ENCODE peak calls at places on chromosomes 1 and 21, in six cellular contexts. One of them, this sample, is unnamed.

GRCh38 chr1:54866801-54867716 is 19.9 kb downstream of the DHCR24 start:
- DNase-seq in progenitor cell of endocrine pancreas: no peak
- DNase-seq in mesothelial cell of epicardium: no peak
- DNase-seq in Calu3: peak
- DNase-seq in B cell: no peak
- DNase-seq in spleen: no peak
- DNase-seq in this sample: no peak

GRCh38 chr1:25804244-25804963 is 4.4 kb downstream of the SELENON start:
- DNase-seq in progenitor cell of endocrine pancreas: no peak
- DNase-seq in mesothelial cell of epicardium: no peak
- DNase-seq in Calu3: no peak
- DNase-seq in B cell: no peak
- DNase-seq in spleen: no peak
- DNase-seq in this sample: no peak

GRCh38 chr21:44405948-44406872 is 49.1 kb upstream of the LRRC3 start:
- DNase-seq in progenitor cell of endocrine pancreas: no peak
- DNase-seq in mesothelial cell of epicardium: no peak
- DNase-seq in Calu3: no peak
- DNase-seq in B cell: no peak
- DNase-seq in spleen: peak
- DNase-seq in this sample: peak

GRCh38 chr1:77834771-77835334 is 53.6 kb upstream of the NEXN start:
- DNase-seq in progenitor cell of endocrine pancreas: no peak
- DNase-seq in mesothelial cell of epicardium: no peak
- DNase-seq in Calu3: no peak
- DNase-seq in B cell: no peak
- DNase-seq in spleen: no peak
- DNase-seq in this sample: no peak

GRCh38 chr1:93143136-93143535 is 37.1 kb downstream of the TMED5 start:
- DNase-seq in progenitor cell of endocrine pancreas: no peak
- DNase-seq in mesothelial cell of epicardium: no peak
- DNase-seq in Calu3: no peak
- DNase-seq in B cell: no peak
- DNase-seq in spleen: no peak
- DNase-seq in this sample: no peak

GRCh38 chr1:33342041-33342723 is 21.3 kb upstream of the A3GALT2 start:
- DNase-seq in progenitor cell of endocrine pancreas: peak
- DNase-seq in mesothelial cell of epicardium: no peak
- DNase-seq in Calu3: peak
- DNase-seq in B cell: no peak
- DNase-seq in spleen: no peak
- DNase-seq in this sample: no peak

GRCh38 chr1:13605159-13605558 is 21.5 kb downstream of the PDPN start:
- DNase-seq in progenitor cell of endocrine pancreas: no peak
- DNase-seq in mesothelial cell of epicardium: no peak
- DNase-seq in Calu3: no peak
- DNase-seq in B cell: no peak
- DNase-seq in spleen: no peak
- DNase-seq in this sample: no peak

GRCh38 chr1:9360371-9361064 is 67.8 kb downstream of the SPSB1 start:
- DNase-seq in progenitor cell of endocrine pancreas: no peak
- DNase-seq in mesothelial cell of epicardium: no peak
- DNase-seq in Calu3: no peak
- DNase-seq in B cell: no peak
- DNase-seq in spleen: no peak
- DNase-seq in this sample: no peak

GRCh38 chr1:55210990-55211389 is 4.2 kb downstream of the USP24 start:
- DNase-seq in progenitor cell of endocrine pancreas: no peak
- DNase-seq in mesothelial cell of epicardium: no peak
- DNase-seq in Calu3: no peak
- DNase-seq in B cell: no peak
- DNase-seq in spleen: no peak
- DNase-seq in this sample: no peak

GRCh38 chr1:70483342-70483741 is 72.3 kb downstream of the CTH start:
- DNase-seq in progenitor cell of endocrine pancreas: no peak
- DNase-seq in mesothelial cell of epicardium: no peak
- DNase-seq in Calu3: no peak
- DNase-seq in B cell: no peak
- DNase-seq in spleen: no peak
- DNase-seq in this sample: no peak

GRCh38 chr1:218439541-218440295 is 94.6 kb downstream of the TGFB2 start:
- DNase-seq in progenitor cell of endocrine pancreas: no peak
- DNase-seq in mesothelial cell of epicardium: no peak
- DNase-seq in Calu3: no peak
- DNase-seq in B cell: no peak
- DNase-seq in spleen: no peak
- DNase-seq in this sample: no peak

GRCh38 chr21:17270234-17270633 is 242.6 kb upstream of the CXADR start:
- DNase-seq in progenitor cell of endocrine pancreas: no peak
- DNase-seq in mesothelial cell of epicardium: no peak
- DNase-seq in Calu3: no peak
- DNase-seq in B cell: no peak
- DNase-seq in spleen: no peak
- DNase-seq in this sample: no peak

GRCh38 chr21:31130821-31131220 is 92.5 kb upstream of the KRTAP19-8 start:
- DNase-seq in progenitor cell of endocrine pancreas: no peak
- DNase-seq in mesothelial cell of epicardium: no peak
- DNase-seq in Calu3: no peak
- DNase-seq in B cell: no peak
- DNase-seq in spleen: no peak
- DNase-seq in this sample: no peak

GRCh38 chr1:221829327-221830011 is 87.6 kb upstream of the DUSP10 start:
- DNase-seq in progenitor cell of endocrine pancreas: no peak
- DNase-seq in mesothelial cell of epicardium: no peak
- DNase-seq in Calu3: peak
- DNase-seq in B cell: no peak
- DNase-seq in spleen: no peak
- DNase-seq in this sample: no peak

GRCh38 chr21:41366522-41367151 is 4.8 kb downstream of the MX2 start:
- DNase-seq in progenitor cell of endocrine pancreas: no peak
- DNase-seq in mesothelial cell of epicardium: peak
- DNase-seq in Calu3: peak
- DNase-seq in B cell: no peak
- DNase-seq in spleen: peak
- DNase-seq in this sample: peak

GRCh38 chr1:36352910-36353878 is 29.7 kb upstream of the EVA1B start:
- DNase-seq in progenitor cell of endocrine pancreas: no peak
- DNase-seq in mesothelial cell of epicardium: no peak
- DNase-seq in Calu3: peak
- DNase-seq in B cell: no peak
- DNase-seq in spleen: peak
- DNase-seq in this sample: no peak

GRCh38 chr1:36349839-36350238 is 26.4 kb upstream of the EVA1B start:
- DNase-seq in progenitor cell of endocrine pancreas: no peak
- DNase-seq in mesothelial cell of epicardium: no peak
- DNase-seq in Calu3: no peak
- DNase-seq in B cell: no peak
- DNase-seq in spleen: peak
- DNase-seq in this sample: no peak

GRCh38 chr1:36352141-36352909 is 28.9 kb upstream of the EVA1B start:
- DNase-seq in progenitor cell of endocrine pancreas: no peak
- DNase-seq in mesothelial cell of epicardium: no peak
- DNase-seq in Calu3: peak
- DNase-seq in B cell: no peak
- DNase-seq in spleen: no peak
- DNase-seq in this sample: no peak

GRCh38 chr1:36350659-36351171 is 27.3 kb upstream of the EVA1B start:
- DNase-seq in progenitor cell of endocrine pancreas: no peak
- DNase-seq in mesothelial cell of epicardium: no peak
- DNase-seq in Calu3: peak
- DNase-seq in B cell: peak
- DNase-seq in spleen: peak
- DNase-seq in this sample: no peak

GRCh38 chr1:36351222-36351977 is 28.0 kb upstream of the EVA1B start:
- DNase-seq in progenitor cell of endocrine pancreas: no peak
- DNase-seq in mesothelial cell of epicardium: no peak
- DNase-seq in Calu3: peak
- DNase-seq in B cell: no peak
- DNase-seq in spleen: peak
- DNase-seq in this sample: no peak
- TF ChIP-seq CTCF in progenitor cell of endocrine pancreas: no peak
- TF ChIP-seq CTCF in mesothelial cell of epicardium: no peak
- TF ChIP-seq CTCF in Calu3: no peak
- TF ChIP-seq CTCF in B cell: no peak
- TF ChIP-seq CTCF in spleen: no peak
- TF ChIP-seq CTCF in this sample: no peak

GRCh38 chr1:44571712-44572571 is 102.3 kb downstream of the TMEM53 start:
- DNase-seq in progenitor cell of endocrine pancreas: no peak
- DNase-seq in mesothelial cell of epicardium: no peak
- DNase-seq in Calu3: peak
- DNase-seq in B cell: peak
- DNase-seq in spleen: no peak
- DNase-seq in this sample: no peak
- TF ChIP-seq CTCF in progenitor cell of endocrine pancreas: peak
- TF ChIP-seq CTCF in mesothelial cell of epicardium: peak
- TF ChIP-seq CTCF in Calu3: peak
- TF ChIP-seq CTCF in B cell: peak
- TF ChIP-seq CTCF in spleen: peak
- TF ChIP-seq CTCF in this sample: peak

GRCh38 chr1:247338723-247339270 is 7.1 kb upstream of the ZNF496 start:
- DNase-seq in progenitor cell of endocrine pancreas: no peak
- DNase-seq in mesothelial cell of epicardium: no peak
- DNase-seq in Calu3: no peak
- DNase-seq in B cell: no peak
- DNase-seq in spleen: no peak
- DNase-seq in this sample: no peak
- TF ChIP-seq CTCF in progenitor cell of endocrine pancreas: no peak
- TF ChIP-seq CTCF in mesothelial cell of epicardium: no peak
- TF ChIP-seq CTCF in Calu3: no peak
- TF ChIP-seq CTCF in B cell: no peak
- TF ChIP-seq CTCF in spleen: no peak
- TF ChIP-seq CTCF in this sample: no peak

GRCh38 chr1:5597991-5598823 is 394.0 kb downstream of the NPHP4 start:
- DNase-seq in progenitor cell of endocrine pancreas: no peak
- DNase-seq in mesothelial cell of epicardium: peak
- DNase-seq in Calu3: no peak
- DNase-seq in B cell: no peak
- DNase-seq in spleen: no peak
- DNase-seq in this sample: peak
- TF ChIP-seq CTCF in progenitor cell of endocrine pancreas: peak
- TF ChIP-seq CTCF in mesothelial cell of epicardium: no peak
- TF ChIP-seq CTCF in Calu3: no peak
- TF ChIP-seq CTCF in B cell: no peak
- TF ChIP-seq CTCF in spleen: no peak
- TF ChIP-seq CTCF in this sample: peak

GRCh38 chr1:83901547-83902155 is 97.3 kb downstream of the TTLL7 start:
- DNase-seq in progenitor cell of endocrine pancreas: no peak
- DNase-seq in mesothelial cell of epicardium: no peak
- DNase-seq in Calu3: peak
- DNase-seq in B cell: no peak
- DNase-seq in spleen: no peak
- DNase-seq in this sample: no peak

GRCh38 chr1:83910461-83910860 is 88.5 kb downstream of the TTLL7 start:
- DNase-seq in progenitor cell of endocrine pancreas: no peak
- DNase-seq in mesothelial cell of epicardium: no peak
- DNase-seq in Calu3: no peak
- DNase-seq in B cell: no peak
- DNase-seq in spleen: no peak
- DNase-seq in this sample: no peak

GRCh38 chr1:83909687-83910086 is 89.2 kb downstream of the TTLL7 start:
- DNase-seq in progenitor cell of endocrine pancreas: no peak
- DNase-seq in mesothelial cell of epicardium: no peak
- DNase-seq in Calu3: no peak
- DNase-seq in B cell: no peak
- DNase-seq in spleen: no peak
- DNase-seq in this sample: no peak

GRCh38 chr1:83900530-83900929 is 98.4 kb downstream of the TTLL7 start:
- DNase-seq in progenitor cell of endocrine pancreas: no peak
- DNase-seq in mesothelial cell of epicardium: no peak
- DNase-seq in Calu3: no peak
- DNase-seq in B cell: no peak
- DNase-seq in spleen: no peak
- DNase-seq in this sample: no peak

DNA sequence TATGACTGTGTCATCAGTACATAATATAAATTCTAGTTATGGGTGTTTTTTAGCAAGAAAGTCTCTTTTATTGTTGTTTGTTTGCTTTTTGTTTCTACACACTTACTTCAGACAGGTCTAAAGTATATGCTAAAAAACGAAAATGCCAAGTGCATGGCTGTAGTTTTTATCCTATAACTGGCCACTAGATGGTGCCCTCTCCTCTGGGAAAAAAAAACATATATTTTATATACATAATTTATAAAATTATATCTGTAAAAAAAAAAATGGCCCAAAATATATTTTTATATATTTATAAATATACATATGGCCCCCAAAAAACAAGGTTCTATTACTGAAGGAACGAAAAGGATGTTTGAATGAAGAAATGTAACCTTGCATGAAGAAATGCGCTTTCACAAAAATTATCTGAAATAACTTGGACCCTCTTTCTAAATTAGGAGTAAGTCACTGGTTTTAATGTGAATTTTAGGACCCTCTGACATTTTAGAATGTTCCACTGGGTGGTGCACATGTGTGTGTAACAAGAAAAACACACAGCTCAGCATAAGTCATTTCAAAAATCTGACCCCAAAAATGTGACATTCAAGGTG is 93.5 kb downstream of the TTLL7 start:
- DNase-seq in progenitor cell of endocrine pancreas: no peak
- DNase-seq in mesothelial cell of epicardium: no peak
- DNase-seq in Calu3: peak
- DNase-seq in B cell: peak
- DNase-seq in spleen: no peak
- DNase-seq in this sample: no peak
- TF ChIP-seq CTCF in progenitor cell of endocrine pancreas: peak
- TF ChIP-seq CTCF in mesothelial cell of epicardium: peak
- TF ChIP-seq CTCF in Calu3: no peak
- TF ChIP-seq CTCF in B cell: peak
- TF ChIP-seq CTCF in spleen: peak
- TF ChIP-seq CTCF in this sample: peak

GRCh38 chr1:38608202-38608864 is 251.2 kb downstream of the RRAGC start:
- DNase-seq in progenitor cell of endocrine pancreas: peak
- DNase-seq in mesothelial cell of epicardium: peak
- DNase-seq in Calu3: peak
- DNase-seq in B cell: no peak
- DNase-seq in spleen: no peak
- DNase-seq in this sample: no peak
- TF ChIP-seq CTCF in progenitor cell of endocrine pancreas: peak
- TF ChIP-seq CTCF in mesothelial cell of epicardium: peak
- TF ChIP-seq CTCF in Calu3: peak
- TF ChIP-seq CTCF in B cell: peak
- TF ChIP-seq CTCF in spleen: peak
- TF ChIP-seq CTCF in this sample: peak

This sample was measured in type B pancreatic cell.